ENCODE peak calls at places on chromosomes 5 and 9, in five cellular contexts. U is heart left ventricle, C is esophagus muscularis mucosa, B is breast epithelium, R is IMR-90. M is an unnamed sample.
A peak's percentile ranks its signal among the peaks of the same experiment; 100 is the strongest.

GRCh38 chr9:70701163-70701562 is 286.7 kb upstream of the KLF9 start:
- DNase-seq in B (no peak), R (no peak), U (no peak), C (no peak), M (no peak)

GRCh38 chr9:120947222-120947621 is 20.6 kb upstream of the TRAF1 start:
- DNase-seq in U (no peak), B (no peak), R (no peak), C (no peak), M (no peak)

GRCh38 chr9:132739705-132740310 is 69.5 kb downstream of the GTF3C4 start:
- DNase-seq in R (no peak), U (no peak), C (no peak), B (no peak), M (no peak)

GRCh38 chr9:76413658-76414057 is 19.4 kb upstream of the RFK start:
- DNase-seq in U (no peak), C (no peak), B (no peak), R (no peak), M (no peak)

GRCh38 chr9:89078860-89079259 is 87.6 kb downstream of the S1PR3 start:
- DNase-seq in U (no peak), C (no peak), R (peak; percentile 57), B (no peak), M (no peak)

GRCh38 chr9:92048924-92049625 is 66.1 kb downstream of the SPTLC1 start:
- DNase-seq in C (no peak), U (no peak), R (peak; percentile 65), B (no peak), M (no peak)

GRCh38 chr9:90299963-90300362 is 342.7 kb downstream of the DIRAS2 start:
- DNase-seq in U (no peak), R (no peak), B (no peak), C (no peak), M (no peak)

GRCh38 chr5:143115381-143115780 is 288.1 kb downstream of the NR3C1 start:
- DNase-seq in B (no peak), C (no peak), R (no peak), U (no peak), M (no peak)

GRCh38 chr5:125486634-125487033 is 740.2 kb upstream of the ZNF608 start:
- DNase-seq in U (no peak), R (peak; percentile 53), C (no peak), B (no peak), M (no peak)

GRCh38 chr9:87874320-87874655 is 8.4 kb upstream of the SPATA31E1 start:
- DNase-seq in U (no peak), C (peak; percentile 75), B (no peak), R (no peak), M (no peak)

GRCh38 chr9:107491081-107492053 is 1.8 kb upstream of the KLF4 start:
- DNase-seq in R (no peak), U (peak; percentile 63), C (no peak), B (no peak), M (no peak)

GRCh38 chr9:88773627-88774244 is 217.5 kb upstream of the S1PR3 start:
- DNase-seq in B (no peak), C (no peak), U (no peak), R (peak; percentile 63), M (peak; percentile 73)

GRCh38 chr9:106862115-106862945 is 636 bp upstream of the ZNF462 start:
- DNase-seq in R (peak; percentile 52), C (no peak), U (peak; percentile 52), B (no peak), M (no peak)

GRCh38 chr9:88049677-88050307 is 75.5 kb upstream of the CDK20 start:
- DNase-seq in C (no peak), B (no peak), R (no peak), U (no peak), M (no peak)

GRCh38 chr5:88879724-88880123 is 3.3 kb downstream of the MEF2C start:
- DNase-seq in R (no peak), B (no peak), C (no peak), U (no peak), M (no peak)

GRCh38 chr9:102237520-102237919 is 499.1 kb upstream of the GRIN3A start:
- DNase-seq in R (no peak), B (no peak), U (no peak), C (no peak), M (peak; percentile 4)

GRCh38 chr9:89669361-89669842 is 64.6 kb downstream of the GADD45G start:
- DNase-seq in U (no peak), B (no peak), C (no peak), R (no peak), M (no peak)

GRCh38 chr5:89330087-89330486 is 447.1 kb upstream of the MEF2C start:
- DNase-seq in C (no peak), R (no peak), U (no peak), B (no peak), M (no peak)

GRCh38 chr5:179293276-179293675 is 52.0 kb downstream of the ADAMTS2 start:
- DNase-seq in C (no peak), B (no peak), U (no peak), R (no peak), M (no peak)

GRCh38 chr5:43041669-43042175 is 1.6 kb upstream of the ANXA2R start:
- DNase-seq in B (no peak), C (no peak), U (peak; percentile 69), R (peak; percentile 94), M (peak; percentile 84)

GRCh38 chr5:147092044-147092443 is 142.8 kb upstream of the STK32A start:
- DNase-seq in C (no peak), R (no peak), B (no peak), U (no peak), M (no peak)

GRCh38 chr9:27925815-27926214 is 352.5 kb upstream of the C9orf72 start:
- DNase-seq in C (no peak), R (no peak), B (no peak), U (no peak), M (no peak)
- TF ChIP-seq POLR2A in C (no peak), R (no peak), B (no peak), U (no peak), M (no peak)

GRCh38 chr9:104093647-104094533 is at the start of gene SMC2:
- DNase-seq in B (peak; percentile 87), C (peak; percentile 98), U (peak; percentile 92), R (peak; percentile 84), M (peak; percentile 91)
- TF ChIP-seq POLR2A in B (no peak), C (no peak), U (peak; percentile 79), R (peak; percentile 81), M (peak; percentile 92)

GRCh38 chr9:34559616-34560546 is 29.6 kb downstream of the CNTFR start:
- DNase-seq in B (no peak), R (peak; percentile 59), C (no peak), U (peak; percentile 42), M (peak; percentile 36)
- TF ChIP-seq POLR2A in B (no peak), R (no peak), C (no peak), U (no peak), M (no peak)

GRCh38 chr9:129270205-129270604 is 92.1 kb upstream of the IER5L start:
- DNase-seq in C (no peak), B (no peak), R (no peak), U (no peak), M (no peak)
- TF ChIP-seq POLR2A in C (no peak), B (no peak), R (no peak), U (no peak), M (no peak)

DNA sequence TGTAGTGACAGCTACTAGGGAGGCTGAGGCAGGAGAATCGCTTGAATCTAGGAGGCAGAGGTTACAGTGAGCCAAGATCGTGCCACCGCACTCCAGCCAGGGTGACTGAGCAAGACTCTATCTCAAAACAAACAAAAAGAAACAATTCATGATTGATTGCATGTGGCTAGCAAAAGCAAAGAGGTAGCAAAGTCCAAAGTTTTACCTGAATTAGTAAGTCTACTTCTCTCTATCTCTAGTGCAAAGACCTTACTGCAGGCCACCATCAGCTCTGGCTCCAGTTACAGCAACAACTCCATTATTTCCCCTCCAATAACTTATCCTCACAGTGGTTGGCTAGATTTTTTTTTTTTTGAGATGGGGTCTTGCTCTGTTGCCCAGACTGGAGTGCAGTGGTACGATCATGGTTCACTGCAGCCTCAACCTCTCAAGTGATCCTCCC is 6.2 kb upstream of the SAR1B start:
- DNase-seq in C (no peak), R (no peak), B (no peak), U (no peak), M (no peak)
- TF ChIP-seq POLR2A in C (no peak), R (no peak), B (no peak), U (no peak), M (no peak)